ENCODE peak calls at places on chromosomes 13 and 19, in five cellular contexts. One of them, this sample, is unnamed. For H3K36me3, the result is how much of the 10 kb centered on the place peaks cover.

GRCh38 chr13:30719521-30719914 is 15.8 kb upstream of the ALOX5AP start:
- DNase-seq in IMR-90: peak
- DNase-seq in H1: no peak
- DNase-seq in trophoblast cell: no peak
- DNase-seq in mesenchymal stem cell: no peak
- DNase-seq in this sample: no peak

GRCh38 chr19:39411006-39411831 is 1.2 kb upstream of the PLEKHG2 start:
- DNase-seq in IMR-90: peak
- DNase-seq in H1: peak
- DNase-seq in trophoblast cell: no peak
- DNase-seq in mesenchymal stem cell: peak
- DNase-seq in this sample: no peak

GRCh38 chr19:43560687-43561086 is 14.6 kb downstream of the XRCC1 start:
- DNase-seq in IMR-90: peak
- DNase-seq in H1: no peak
- DNase-seq in trophoblast cell: no peak
- DNase-seq in mesenchymal stem cell: peak
- DNase-seq in this sample: no peak

GRCh38 chr19:10995926-10996600 is 35.2 kb downstream of the SMARCA4 start:
- DNase-seq in IMR-90: no peak
- DNase-seq in H1: no peak
- DNase-seq in trophoblast cell: no peak
- DNase-seq in mesenchymal stem cell: no peak
- DNase-seq in this sample: no peak

GRCh38 chr19:21023901-21024300 is 3.4 kb downstream of the ZNF430 start:
- DNase-seq in IMR-90: peak
- DNase-seq in H1: no peak
- DNase-seq in trophoblast cell: no peak
- DNase-seq in mesenchymal stem cell: no peak
- DNase-seq in this sample: no peak

GRCh38 chr19:3142292-3142670 is 6.4 kb downstream of the GNA15 start:
- DNase-seq in IMR-90: peak
- DNase-seq in H1: no peak
- DNase-seq in trophoblast cell: no peak
- DNase-seq in mesenchymal stem cell: peak
- DNase-seq in this sample: no peak

GRCh38 chr19:10892256-10892655 is 20.9 kb downstream of the CARM1 start:
- DNase-seq in IMR-90: no peak
- DNase-seq in H1: no peak
- DNase-seq in trophoblast cell: no peak
- DNase-seq in mesenchymal stem cell: no peak
- DNase-seq in this sample: no peak

GRCh38 chr13:23674795-23675640 is 104.8 kb downstream of the TNFRSF19 start:
- DNase-seq in IMR-90: peak
- DNase-seq in H1: no peak
- DNase-seq in trophoblast cell: peak
- DNase-seq in mesenchymal stem cell: peak
- DNase-seq in this sample: no peak

GRCh38 chr19:17536957-17537356 is 18.5 kb upstream of the COLGALT1 start:
- DNase-seq in IMR-90: no peak
- DNase-seq in H1: no peak
- DNase-seq in trophoblast cell: no peak
- DNase-seq in mesenchymal stem cell: no peak
- DNase-seq in this sample: no peak

GRCh38 chr13:98435356-98435755 is 141.6 kb downstream of the STK24 start:
- DNase-seq in IMR-90: no peak
- DNase-seq in H1: no peak
- DNase-seq in trophoblast cell: no peak
- DNase-seq in mesenchymal stem cell: no peak
- DNase-seq in this sample: no peak

GRCh38 chr19:33052352-33052972 is 12.2 kb downstream of the RHPN2 start:
- DNase-seq in IMR-90: peak
- DNase-seq in H1: no peak
- DNase-seq in trophoblast cell: no peak
- DNase-seq in mesenchymal stem cell: peak
- DNase-seq in this sample: no peak

GRCh38 chr13:49610176-49610575 is 18.1 kb upstream of the ARL11 start:
- DNase-seq in IMR-90: no peak
- DNase-seq in H1: no peak
- DNase-seq in trophoblast cell: no peak
- DNase-seq in mesenchymal stem cell: no peak
- DNase-seq in this sample: no peak

GRCh38 chr13:111202745-111203144 is 87.6 kb downstream of the ARHGEF7 start:
- DNase-seq in IMR-90: peak
- DNase-seq in H1: no peak
- DNase-seq in trophoblast cell: peak
- DNase-seq in mesenchymal stem cell: peak
- DNase-seq in this sample: no peak

GRCh38 chr13:38763446-38764381 is 76.8 kb downstream of the FREM2 start:
- DNase-seq in IMR-90: peak
- DNase-seq in H1: no peak
- DNase-seq in trophoblast cell: peak
- DNase-seq in mesenchymal stem cell: peak
- DNase-seq in this sample: peak

GRCh38 chr13:26460652-26461051 is 96.8 kb upstream of the WASF3 start:
- DNase-seq in IMR-90: peak
- DNase-seq in H1: no peak
- DNase-seq in trophoblast cell: no peak
- DNase-seq in mesenchymal stem cell: peak
- DNase-seq in this sample: no peak
- H2AFZ ChIP-seq in IMR-90: peak
- H2AFZ ChIP-seq in H1: no peak
- H2AFZ ChIP-seq in trophoblast cell: no peak
- H2AFZ ChIP-seq in mesenchymal stem cell: peak
- H2AFZ ChIP-seq in this sample: peak

DNA sequence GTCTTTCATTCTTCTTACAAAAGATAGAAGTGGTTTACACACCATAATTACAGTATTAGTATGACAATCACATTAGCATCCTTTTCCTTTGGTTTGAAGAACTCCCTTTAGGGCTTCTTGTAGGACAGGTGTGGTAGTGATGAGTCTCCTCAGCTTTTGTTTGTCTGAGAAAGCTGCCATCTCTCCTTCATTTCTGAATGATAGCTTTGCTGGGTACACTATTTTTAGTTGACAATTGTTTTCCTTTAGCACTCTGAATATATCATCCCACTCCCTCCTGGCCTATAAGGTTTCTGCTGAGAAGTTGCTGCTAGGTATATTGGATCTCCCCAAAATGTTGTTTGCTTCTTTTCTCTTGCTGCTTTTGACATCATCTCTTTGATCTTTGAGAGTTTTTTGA is 39.3 kb downstream of the RASA3 start:
- DNase-seq in IMR-90: no peak
- DNase-seq in H1: no peak
- DNase-seq in trophoblast cell: no peak
- DNase-seq in mesenchymal stem cell: no peak
- DNase-seq in this sample: no peak
- H3K36me3 ChIP-seq in IMR-90: under half
- H3K36me3 ChIP-seq in H1: under half
- H3K36me3 ChIP-seq in trophoblast cell: under half
- H3K36me3 ChIP-seq in mesenchymal stem cell: under half
- H3K36me3 ChIP-seq in this sample: under half

GRCh38 chr19:6066661-6067646 is 43.3 kb downstream of the RFX2 start:
- DNase-seq in IMR-90: peak
- DNase-seq in H1: peak
- DNase-seq in trophoblast cell: peak
- DNase-seq in mesenchymal stem cell: peak
- DNase-seq in this sample: peak
- H4K91ac ChIP-seq in IMR-90: no peak
- H4K91ac ChIP-seq in H1: no peak
- H4K91ac ChIP-seq in trophoblast cell: no peak
- H4K91ac ChIP-seq in mesenchymal stem cell: no peak
- H4K91ac ChIP-seq in this sample: no peak

DNA sequence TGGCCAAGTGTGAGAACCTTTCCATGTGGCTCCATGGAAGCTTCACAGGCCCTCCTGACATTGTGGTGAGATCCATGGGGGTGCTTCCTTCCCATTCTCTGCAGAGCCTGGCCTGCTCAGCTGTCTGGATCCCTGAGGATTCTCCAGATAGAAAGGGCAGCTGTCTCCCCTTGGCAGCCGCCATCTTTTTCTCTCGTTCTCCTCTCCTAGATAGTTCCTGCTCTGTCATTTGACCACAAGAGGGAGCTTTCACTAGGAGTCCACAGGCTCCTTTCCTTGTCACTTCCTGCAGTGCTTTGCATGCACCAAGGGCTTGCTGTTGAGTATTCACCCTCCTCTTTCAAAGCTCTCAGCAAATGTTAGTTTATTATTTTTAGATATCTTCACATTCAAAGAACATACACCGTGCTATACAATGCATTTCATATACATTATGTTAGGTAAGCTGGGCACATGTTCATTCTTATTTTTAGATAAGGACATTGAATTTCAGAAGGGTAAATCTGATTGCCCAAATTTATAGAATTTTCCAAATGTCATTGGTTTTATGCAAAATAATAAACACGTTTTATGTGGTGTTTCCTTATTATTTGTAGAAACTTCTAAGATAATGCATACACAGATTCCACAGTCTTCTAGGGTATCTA is 133.2 kb downstream of the FRY start:
- DNase-seq in IMR-90: peak
- DNase-seq in H1: peak
- DNase-seq in trophoblast cell: peak
- DNase-seq in mesenchymal stem cell: peak
- DNase-seq in this sample: peak
- H2AFZ ChIP-seq in IMR-90: peak
- H2AFZ ChIP-seq in H1: peak
- H2AFZ ChIP-seq in trophoblast cell: peak
- H2AFZ ChIP-seq in mesenchymal stem cell: peak
- H2AFZ ChIP-seq in this sample: peak